ENCODE peak calls at places on chromosomes 2 and 18, in six cellular contexts. V is T follicular helper cell; F is A172; Y is GM23338; S is stimulated activated CD4-positive, alpha-beta T cell treated with anti-CD3 and anti-CD28 coated beads, Interleukin-2, amount 100 ng/mL, for 48 hours; Q is HFF-Myc. R is an unnamed sample.

GRCh38 chr2:67867735-67868134 is 195.1 kb downstream of the C1D start:
- DNase-seq in V (no peak), F (peak), Y (no peak), S (no peak), Q (no peak), R (no peak)

GRCh38 chr2:239979243-239980023 is 45.7 kb downstream of the NDUFA10 start:
- DNase-seq in V (no peak), F (no peak), Y (peak), S (no peak), Q (no peak), R (no peak)

GRCh38 chr2:47803770-47804169 is 20.8 kb downstream of the MSH6 start:
- DNase-seq in V (no peak), F (no peak), Y (no peak), S (no peak), Q (no peak), R (no peak)

GRCh38 chr2:105937498-105937897 is 192.8 kb downstream of the NCK2 start:
- DNase-seq in V (no peak), F (no peak), Y (no peak), S (no peak), Q (no peak), R (no peak)

GRCh38 chr18:79962311-79962710 is 2.1 kb upstream of the HSBP1L1 start:
- DNase-seq in V (no peak), F (no peak), Y (no peak), S (no peak), Q (no peak), R (no peak)

GRCh38 chr2:76295762-76296161 is 585.0 kb upstream of the GCFC2 start:
- DNase-seq in V (no peak), F (no peak), Y (no peak), S (no peak), Q (no peak), R (no peak)

GRCh38 chr2:226716126-226716525 is 83.5 kb downstream of the IRS1 start:
- DNase-seq in V (no peak), F (no peak), Y (no peak), S (no peak), Q (no peak), R (no peak)

GRCh38 chr2:234996467-234997270 is 44.9 kb downstream of the SH3BP4 start:
- DNase-seq in V (no peak), F (peak), Y (peak), S (no peak), Q (no peak), R (no peak)

GRCh38 chr2:197669077-197669476 is 6.3 kb downstream of the RFTN2 start:
- DNase-seq in V (no peak), F (no peak), Y (no peak), S (no peak), Q (no peak), R (no peak)

GRCh38 chr2:172288603-172289002 is 138.8 kb upstream of the ITGA6 start:
- DNase-seq in V (peak), F (peak), Y (no peak), S (peak), Q (no peak), R (no peak)

GRCh38 chr2:191441761-191442160 is 196.6 kb downstream of the MYO1B start:
- DNase-seq in V (no peak), F (peak), Y (no peak), S (no peak), Q (peak), R (peak)

GRCh38 chr18:31647354-31647753 is 37.0 kb downstream of the B4GALT6 start:
- DNase-seq in V (no peak), F (no peak), Y (no peak), S (no peak), Q (no peak), R (no peak)

GRCh38 chr2:12556762-12557161 is 160.0 kb upstream of the TRIB2 start:
- DNase-seq in V (no peak), F (peak), Y (no peak), S (no peak), Q (no peak), R (no peak)

GRCh38 chr2:223970343-223971128 is 13.3 kb downstream of the MRPL44 start:
- DNase-seq in V (peak), F (peak), Y (peak), S (peak), Q (peak), R (no peak)

GRCh38 chr2:172101707-172102158 is 967 bp downstream of the DLX2 start:
- DNase-seq in V (no peak), F (no peak), Y (peak), S (no peak), Q (no peak), R (no peak)

GRCh38 chr2:126801473-126801872 is 97.2 kb upstream of the TEX51 start:
- DNase-seq in V (no peak), F (no peak), Y (no peak), S (no peak), Q (no peak), R (no peak)

GRCh38 chr2:42110287-42110973 is 58.7 kb upstream of the EML4 start:
- DNase-seq in V (no peak), F (no peak), Y (no peak), S (no peak), Q (no peak), R (no peak)

GRCh38 chr2:46943881-46944798 is 28.5 kb upstream of the MCFD2 start:
- DNase-seq in V (peak), F (no peak), Y (no peak), S (peak), Q (no peak), R (no peak)

GRCh38 chr2:84959045-84959493 is 11.9 kb upstream of the KCMF1 start:
- DNase-seq in V (no peak), F (peak), Y (no peak), S (no peak), Q (no peak), R (no peak)

GRCh38 chr2:222055328-222055727 is 243.5 kb downstream of the PAX3 start:
- DNase-seq in V (no peak), F (no peak), Y (no peak), S (no peak), Q (no peak), R (no peak)

GRCh38 chr18:32771871-32772499 is 838 bp downstream of the KLHL14 start:
- DNase-seq in V (no peak), F (no peak), Y (peak), S (no peak), Q (no peak), R (no peak)

GRCh38 chr18:68694316-68694715 is 20.6 kb downstream of the TMX3 start:
- DNase-seq in V (no peak), F (no peak), Y (no peak), S (no peak), Q (no peak), R (no peak)

GRCh38 chr2:68762665-68763064 is 28.1 kb downstream of the ARHGAP25 start:
- DNase-seq in V (no peak), F (peak), Y (no peak), S (no peak), Q (no peak), R (no peak)

R was measured in brain pericyte.